ENCODE peak calls at places on chromosomes 13 and 19, in seven cellular contexts. U is H1, O is neuronal stem cell, W is mesendoderm, M is IMR-90, F is mesenchymal stem cell, L is trophoblast cell. J is an unnamed sample.

GRCh38 chr19:10533656-10534386 is 9.9 kb upstream of the ATG4D start:
- DNase-seq in U (no peak), O (no peak), W (no peak), M (peak), F (peak), L (peak), J (no peak)

GRCh38 chr19:47284324-47284899 is 9.7 kb downstream of the INAFM1 start:
- DNase-seq in U (no peak), O (peak), W (peak), M (peak), F (peak), L (peak), J (no peak)

GRCh38 chr19:49359851-49360845 is 2.1 kb downstream of the TEAD2 start:
- DNase-seq in U (no peak), O (no peak), W (no peak), M (no peak), F (peak), L (no peak), J (no peak)

GRCh38 chr19:30153326-30154210 is 211.5 kb downstream of the URI1 start:
- DNase-seq in U (no peak), O (no peak), W (no peak), M (no peak), F (no peak), L (no peak), J (no peak)

GRCh38 chr19:15869109-15869555 is 28.7 kb downstream of the CYP4F2 start:
- DNase-seq in U (no peak), O (peak), W (peak), M (no peak), F (no peak), L (peak), J (no peak)

GRCh38 chr13:64453831-64454230 is 2776.3 kb downstream of the PCDH9 start:
- DNase-seq in U (no peak), O (peak), W (no peak), M (peak), F (no peak), L (no peak), J (no peak)

GRCh38 chr19:49570997-49571676 is 9.2 kb downstream of the NOSIP start:
- DNase-seq in U (no peak), O (no peak), W (peak), M (no peak), F (no peak), L (no peak), J (peak)

GRCh38 chr13:50387124-50387581 is 371.9 kb downstream of the KCNRG start:
- DNase-seq in U (no peak), O (peak), W (peak), M (peak), F (peak), L (peak), J (peak)

GRCh38 chr19:10817291-10818038 is 18.5 kb downstream of the TMED1 start:
- DNase-seq in U (no peak), O (no peak), W (no peak), M (peak), F (peak), L (peak), J (no peak)

GRCh38 chr13:37395544-37395943 is 203.0 kb downstream of the POSTN start:
- DNase-seq in U (no peak), O (no peak), W (peak), M (peak), F (no peak), L (peak), J (peak)

GRCh38 chr19:50377051-50377441 is 789 bp downstream of the NR1H2 start:
- DNase-seq in U (no peak), O (no peak), W (peak), M (no peak), F (peak), L (peak), J (no peak)

GRCh38 chr13:87677334-87678234 is 6.4 kb downstream of the SLITRK5 start:
- DNase-seq in U (no peak), O (peak), W (peak), M (no peak), F (peak), L (no peak), J (peak)

GRCh38 chr13:64925284-64925683 is 2304.9 kb downstream of the PCDH9 start:
- DNase-seq in U (peak), O (peak), W (peak), M (peak), F (peak), L (peak), J (peak)

GRCh38 chr19:51520710-51521109 is 10.8 kb downstream of the SIGLEC6 start:
- DNase-seq in U (no peak), O (no peak), W (no peak), M (no peak), F (no peak), L (no peak), J (no peak)

GRCh38 chr19:14563989-14564650 is 7.7 kb downstream of the NDUFB7 start:
- DNase-seq in U (peak), O (no peak), W (peak), M (no peak), F (no peak), L (no peak), J (peak)

GRCh38 chr19:52963229-52963760 is 614 bp upstream of the ZNF816 start:
- DNase-seq in U (no peak), O (no peak), W (no peak), M (no peak), F (no peak), L (no peak), J (peak)

GRCh38 chr19:38183227-38183914 is 40.7 kb downstream of the DPF1 start:
- DNase-seq in U (peak), O (peak), W (peak), M (no peak), F (peak), L (no peak), J (peak)

GRCh38 chr19:1307320-1307719 is 21.6 kb downstream of the EFNA2 start:
- DNase-seq in U (no peak), O (no peak), W (no peak), M (no peak), F (no peak), L (peak), J (no peak)

GRCh38 chr13:101455863-101456262 is 3.4 kb downstream of the ITGBL1 start:
- DNase-seq in U (no peak), O (no peak), W (peak), M (peak), F (peak), L (peak), J (no peak)

GRCh38 chr13:101452519-101453485 is at the start of gene ITGBL1:
- DNase-seq in U (no peak), O (no peak), W (no peak), M (peak), F (peak), L (no peak), J (no peak)

GRCh38 chr13:101451641-101452040 is 834 bp upstream of the ITGBL1 start:
- DNase-seq in U (no peak), O (no peak), W (no peak), M (no peak), F (no peak), L (no peak), J (no peak)

GRCh38 chr13:101454767-101455166 is 2.3 kb downstream of the ITGBL1 start:
- DNase-seq in U (no peak), O (no peak), W (no peak), M (peak), F (no peak), L (peak), J (no peak)

GRCh38 chr13:101453784-101454201 is 1.3 kb downstream of the ITGBL1 start:
- DNase-seq in U (no peak), O (no peak), W (no peak), M (no peak), F (no peak), L (peak), J (peak)
- H3K23ac ChIP-seq in U (no peak), O (no peak), W (no peak), M (peak), F (no peak), L (no peak), J (no peak)

DNA sequence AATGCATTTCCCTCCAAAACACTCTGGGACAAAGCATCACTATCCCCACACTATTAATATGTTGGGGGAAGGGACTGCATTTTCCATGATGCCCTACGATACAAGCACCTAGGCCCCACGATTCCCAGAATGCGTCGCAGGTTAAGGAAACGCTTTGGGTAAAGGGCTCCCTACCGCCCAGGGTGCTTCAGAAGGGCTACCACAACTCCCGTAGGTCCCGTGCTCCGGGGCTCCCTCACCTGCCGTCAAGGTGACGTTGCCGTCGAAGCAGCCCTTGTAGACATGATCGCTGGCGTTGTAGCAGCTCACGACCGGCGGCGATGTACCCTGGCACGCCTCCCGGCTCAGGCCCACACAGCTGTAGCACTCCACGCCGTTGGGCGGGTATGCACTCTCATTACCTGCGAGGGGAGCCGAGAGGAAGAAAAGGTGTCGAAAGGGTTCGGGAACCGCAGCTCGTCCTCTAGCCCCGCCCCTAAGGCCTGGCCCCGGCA is 2.5 kb downstream of the LYPD3 start:
- DNase-seq in U (peak), O (no peak), W (no peak), M (no peak), F (no peak), L (no peak), J (no peak)
- H3K23ac ChIP-seq in U (no peak), O (peak), W (no peak), M (peak), F (no peak), L (no peak), J (no peak)

GRCh38 chr19:33242911-33243310 is 17.3 kb upstream of the SLC7A10 start:
- DNase-seq in U (no peak), O (no peak), W (no peak), M (no peak), F (no peak), L (no peak), J (no peak)
- H3K23ac ChIP-seq in U (no peak), O (no peak), W (no peak), M (no peak), F (no peak), L (no peak), J (no peak)

GRCh38 chr13:66341038-66341437 is 889.1 kb downstream of the PCDH9 start:
- DNase-seq in U (no peak), O (no peak), W (peak), M (no peak), F (no peak), L (no peak), J (no peak)
- H3K23ac ChIP-seq in U (no peak), O (no peak), W (no peak), M (no peak), F (no peak), L (no peak), J (no peak)

GRCh38 chr13:102702965-102703720 is 8.3 kb upstream of the METTL21C start:
- DNase-seq in U (no peak), O (no peak), W (no peak), M (no peak), F (no peak), L (peak), J (no peak)
- H3K23ac ChIP-seq in U (no peak), O (no peak), W (no peak), M (no peak), F (no peak), L (no peak), J (no peak)

GRCh38 chr19:28199323-28199722 is 1013.6 kb downstream of the UQCRFS1 start:
- DNase-seq in U (no peak), O (no peak), W (no peak), M (no peak), F (no peak), L (no peak), J (no peak)

GRCh38 chr19:28201462-28201943 is 1011.4 kb downstream of the UQCRFS1 start:
- DNase-seq in U (no peak), O (no peak), W (no peak), M (no peak), F (no peak), L (no peak), J (no peak)

DNA sequence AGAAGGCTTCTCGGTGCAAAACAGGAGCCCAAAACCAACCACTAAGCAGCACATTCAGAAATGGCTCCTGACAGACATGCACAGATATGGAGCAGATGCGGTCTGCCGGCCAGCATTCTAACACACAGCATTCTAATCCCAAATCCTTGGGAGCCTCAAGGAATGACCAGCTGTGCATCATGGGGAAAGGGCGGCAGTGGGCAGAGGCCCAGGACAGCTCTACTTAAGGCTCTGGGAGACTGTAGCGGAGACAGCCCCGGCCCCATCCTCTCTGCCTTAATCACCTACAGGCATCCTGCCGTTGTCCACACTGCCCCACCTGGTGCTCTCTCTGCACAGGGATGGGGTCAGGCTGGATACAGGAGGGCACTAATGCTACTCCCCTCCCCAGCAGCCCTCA is 1016.0 kb downstream of the UQCRFS1 start:
- DNase-seq in U (no peak), O (no peak), W (no peak), M (no peak), F (no peak), L (no peak), J (no peak)
- H3K23ac ChIP-seq in U (no peak), O (no peak), W (no peak), M (no peak), F (no peak), L (no peak), J (no peak)

GRCh38 chr13:85163063-85163462 is 636.2 kb downstream of the SLITRK6 start:
- DNase-seq in U (no peak), O (no peak), W (no peak), M (no peak), F (no peak), L (no peak), J (no peak)
- H3K23ac ChIP-seq in U (no peak), O (no peak), W (no peak), M (no peak), F (no peak), L (no peak), J (no peak)

GRCh38 chr13:71017607-71018006 is 849.4 kb downstream of the DACH1 start:
- DNase-seq in U (no peak), O (no peak), W (peak), M (no peak), F (no peak), L (no peak), J (no peak)
- H3K23ac ChIP-seq in U (no peak), O (no peak), W (no peak), M (no peak), F (no peak), L (no peak), J (no peak)